ENCODE peak calls at places on chromosome 9, in six cellular contexts. S is spleen, Q is AG10803, Z is ovary, G is fibroblast of pulmonary artery, W is stomach. R is an unnamed sample.
A peak's percentile ranks its signal among the peaks of the same experiment; 100 is the strongest.

GRCh38 chr9:2765250-2765880 is 48.1 kb downstream of the KCNV2 start:
- DNase-seq in S (no peak), Q (no peak), Z (no peak), G (no peak), W (no peak), R (no peak)

GRCh38 chr9:89052470-89053097 is 61.3 kb downstream of the S1PR3 start:
- DNase-seq in S (no peak), Q (no peak), Z (peak; percentile 13), G (peak; percentile 43), W (no peak), R (no peak)

GRCh38 chr9:109452761-109453160 is 45.3 kb downstream of the PTPN3 start:
- DNase-seq in S (no peak), Q (peak; percentile 37), Z (no peak), G (peak; percentile 87), W (no peak), R (peak; percentile 95)

GRCh38 chr9:130940693-130941576 is 1.9 kb upstream of the FIBCD1 start:
- DNase-seq in S (peak; percentile 90), Q (no peak), Z (peak; percentile 59), G (peak; percentile 30), W (peak; percentile 89), R (peak; percentile 56)

GRCh38 chr9:128383007-128383753 is 12.0 kb downstream of the URM1 start:
- DNase-seq in S (no peak), Q (no peak), Z (no peak), G (no peak), W (no peak), R (no peak)

GRCh38 chr9:128271112-128271511 is 4.7 kb downstream of the GOLGA2 start:
- DNase-seq in S (no peak), Q (no peak), Z (no peak), G (no peak), W (peak; percentile 45), R (no peak)

GRCh38 chr9:95124582-95125359 is 192.7 kb downstream of the FANCC start:
- DNase-seq in S (no peak), Q (peak; percentile 13), Z (no peak), G (no peak), W (no peak), R (no peak)

GRCh38 chr9:113310538-113310937 is 7.4 kb upstream of the RNF183 start:
- DNase-seq in S (no peak), Q (peak; percentile 12), Z (no peak), G (peak; percentile 38), W (no peak), R (peak; percentile 13)

GRCh38 chr9:119252671-119253299 is 116.5 kb downstream of the BRINP1 start:
- DNase-seq in S (no peak), Q (no peak), Z (no peak), G (no peak), W (no peak), R (no peak)

GRCh38 chr9:76704601-76705204 is 59.5 kb upstream of the PCA3 start:
- DNase-seq in S (no peak), Q (peak; percentile 95), Z (no peak), G (peak; percentile 97), W (no peak), R (peak; percentile 98)

GRCh38 chr9:89527084-89527483 is 29.2 kb upstream of the SEMA4D start:
- DNase-seq in S (peak; percentile 87), Q (no peak), Z (no peak), G (no peak), W (peak; percentile 44), R (no peak)

GRCh38 chr9:94973491-94973941 is 247.0 kb downstream of the AOPEP start:
- DNase-seq in S (no peak), Q (peak; percentile 72), Z (no peak), G (peak; percentile 66), W (no peak), R (peak; percentile 72)

GRCh38 chr9:125493384-125493783 is 213.6 kb downstream of the MAPKAP1 start:
- DNase-seq in S (no peak), Q (no peak), Z (no peak), G (no peak), W (peak; percentile 34), R (no peak)

GRCh38 chr9:136053757-136054142 is 41.3 kb downstream of the NACC2 start:
- DNase-seq in S (no peak), Q (no peak), Z (no peak), G (no peak), W (no peak), R (no peak)

GRCh38 chr9:3936520-3937235 is 363.2 kb downstream of the GLIS3 start:
- DNase-seq in S (peak; percentile 81), Q (no peak), Z (peak; percentile 46), G (peak; percentile 29), W (peak; percentile 63), R (no peak)

GRCh38 chr9:70229579-70229978 is 29.2 kb upstream of the SMC5 start:
- DNase-seq in S (no peak), Q (peak; percentile 44), Z (no peak), G (peak; percentile 64), W (no peak), R (peak; percentile 63)

GRCh38 chr9:76127637-76128036 is 237.2 kb downstream of the PCSK5 start:
- DNase-seq in S (no peak), Q (no peak), Z (no peak), G (no peak), W (no peak), R (no peak)

GRCh38 chr9:631596-631995 is 209.9 kb upstream of the DMRT1 start:
- DNase-seq in S (no peak), Q (peak; percentile 28), Z (no peak), G (no peak), W (no peak), R (no peak)

GRCh38 chr9:84303061-84303460 is 37.5 kb downstream of the SLC28A3 start:
- DNase-seq in S (no peak), Q (no peak), Z (no peak), G (no peak), W (no peak), R (no peak)

GRCh38 chr9:613771-614347 is 227.6 kb upstream of the DMRT1 start:
- DNase-seq in S (peak; percentile 81), Q (peak; percentile 92), Z (peak; percentile 66), G (peak; percentile 92), W (peak; percentile 75), R (peak; percentile 94)

GRCh38 chr9:109315889-109316640 is 4.8 kb downstream of the EPB41L4B start:
- DNase-seq in S (no peak), Q (peak; percentile 80), Z (peak; percentile 42), G (peak; percentile 37), W (peak; percentile 96), R (no peak)

GRCh38 chr9:8852301-8852864 is 1052.8 kb upstream of the DMAC1 start:
- DNase-seq in S (no peak), Q (no peak), Z (no peak), G (no peak), W (no peak), R (no peak)

GRCh38 chr9:8857330-8858249 is 1058.0 kb upstream of the DMAC1 start:
- DNase-seq in S (peak; percentile 76), Q (peak; percentile 6), Z (peak; percentile 78), G (peak; percentile 32), W (peak; percentile 29), R (peak; percentile 8)

GRCh38 chr9:8858250-8859161 is 1058.9 kb upstream of the DMAC1 start:
- DNase-seq in S (no peak), Q (no peak), Z (peak; percentile 47), G (no peak), W (no peak), R (no peak)

GRCh38 chr9:8856686-8857329 is 1057.2 kb upstream of the DMAC1 start:
- DNase-seq in S (no peak), Q (no peak), Z (no peak), G (no peak), W (no peak), R (no peak)

GRCh38 chr9:8855046-8855445 is 1055.5 kb upstream of the DMAC1 start:
- DNase-seq in S (no peak), Q (no peak), Z (no peak), G (peak; percentile 31), W (no peak), R (peak; percentile 34)
- TF ChIP-seq CTCF in S (no peak), Q (peak; percentile 15), Z (no peak), G (peak; percentile 53), W (no peak), R (peak; percentile 48)

GRCh38 chr9:137462396-137463193 is 3.5 kb upstream of the NSMF start:
- DNase-seq in S (no peak), Q (no peak), Z (no peak), G (no peak), W (no peak), R (no peak)
- H3K4me3 ChIP-seq in S (peak overlapping the region; percentile 15), Q (no peak overlapping the region), Z (no peak overlapping the region), G (no peak overlapping the region), W (no peak overlapping the region), R (no peak overlapping the region)

DNA sequence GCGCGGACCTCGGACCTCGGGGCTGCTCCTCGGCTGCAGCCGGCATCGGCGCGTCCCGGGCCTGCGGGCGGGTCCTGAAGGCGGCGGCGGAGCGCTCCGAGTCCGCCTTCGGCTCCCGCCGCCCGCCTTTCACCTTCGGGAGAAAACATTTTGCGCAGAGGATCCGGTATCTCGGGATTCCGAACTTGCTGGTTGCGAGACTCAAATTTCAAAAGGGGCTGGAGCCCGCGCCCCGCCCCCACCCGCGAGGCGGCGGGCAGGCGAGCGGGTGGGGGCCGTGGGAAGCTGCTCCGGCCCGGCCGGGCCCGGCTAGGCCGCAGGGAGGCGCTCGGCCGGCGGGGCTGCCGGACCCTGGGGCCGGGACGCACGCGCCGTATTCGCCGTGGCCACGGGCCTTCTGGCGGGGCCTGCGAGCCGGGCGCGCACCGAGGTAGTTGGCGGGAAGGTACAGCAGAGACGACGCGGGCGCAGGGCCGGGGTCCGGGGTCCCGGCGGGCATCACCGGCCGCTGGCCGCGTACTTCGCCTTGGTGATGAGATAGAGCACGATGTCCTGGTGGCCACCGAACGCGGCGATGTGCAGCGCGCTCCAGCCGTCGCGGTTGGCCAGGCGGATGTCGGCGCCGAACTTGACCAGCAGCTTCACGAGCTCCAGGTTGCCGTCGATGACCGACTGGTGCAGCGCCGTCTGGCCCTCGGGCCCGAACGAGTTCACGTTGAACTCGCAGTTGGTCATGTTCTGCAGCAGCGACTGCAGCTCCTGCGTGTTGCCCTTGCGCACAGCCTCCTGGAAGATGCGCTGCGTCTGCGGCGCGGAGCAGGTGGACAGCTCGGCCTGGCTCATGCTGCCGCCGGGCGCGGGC is 754 bp downstream of the NRARP start:
- DNase-seq in S (no peak), Q (no peak), Z (peak; percentile 27), G (peak; percentile 58), W (peak; percentile 68), R (peak; percentile 66)
- TF ChIP-seq CTCF in S (no peak), Q (no peak), Z (peak; percentile 27), G (no peak), W (peak; percentile 45), R (no peak)

GRCh38 chr9:114370251-114370984 is 17.4 kb downstream of the AKNA start:
- DNase-seq in S (peak; percentile 77), Q (no peak), Z (no peak), G (no peak), W (no peak), R (no peak)

GRCh38 chr9:114371986-114372917 is 15.5 kb downstream of the AKNA start:
- DNase-seq in S (peak; percentile 86), Q (no peak), Z (no peak), G (peak; percentile 54), W (no peak), R (no peak)

GRCh38 chr9:114370985-114371335 is 16.8 kb downstream of the AKNA start:
- DNase-seq in S (peak; percentile 83), Q (no peak), Z (no peak), G (no peak), W (no peak), R (no peak)

GRCh38 chr9:114372971-114373591 is 14.7 kb downstream of the AKNA start:
- DNase-seq in S (peak; percentile 98), Q (no peak), Z (no peak), G (no peak), W (peak; percentile 69), R (no peak)

GRCh38 chr9:114371343-114371985 is 16.3 kb downstream of the AKNA start:
- DNase-seq in S (no peak), Q (no peak), Z (no peak), G (no peak), W (no peak), R (no peak)
- H3K4me3 ChIP-seq in S (no peak overlapping the region), Q (no peak overlapping the region), Z (no peak overlapping the region), G (no peak overlapping the region), W (no peak overlapping the region), R (no peak overlapping the region)

GRCh38 chr9:98707158-98708102 is 1.3 kb downstream of the GABBR2 start:
- DNase-seq in S (no peak), Q (peak; percentile 81), Z (no peak), G (peak; percentile 89), W (peak; percentile 29), R (peak; percentile 80)
- TF ChIP-seq CTCF in S (no peak), Q (peak; percentile 74), Z (no peak), G (peak; percentile 69), W (no peak), R (peak; percentile 79)